ENCODE peak calls at places on chromosome 9, in ten cellular contexts. One of them, this sample, is unnamed.

GRCh38 chr9:132833451-132834130 is 44.5 kb downstream of the AK8 start:
- DNase-seq in heart left ventricle: no peak
- DNase-seq in psoas muscle: no peak
- DNase-seq in fibroblast of pulmonary artery: no peak
- DNase-seq in progenitor cell of endocrine pancreas: no peak
- DNase-seq in mucosa of descending colon: no peak
- DNase-seq in RWPE1: no peak
- DNase-seq in hepatocyte: no peak
- DNase-seq in cardiac fibroblast: no peak
- DNase-seq in PC-9: no peak
- DNase-seq in this sample: no peak

GRCh38 chr9:26975728-26976707 is 19.8 kb downstream of the IFT74 start:
- DNase-seq in heart left ventricle: no peak
- DNase-seq in psoas muscle: no peak
- DNase-seq in fibroblast of pulmonary artery: peak; percentile 48
- DNase-seq in progenitor cell of endocrine pancreas: no peak
- DNase-seq in mucosa of descending colon: no peak
- DNase-seq in RWPE1: no peak
- DNase-seq in hepatocyte: peak; percentile 85
- DNase-seq in cardiac fibroblast: peak; percentile 72
- DNase-seq in PC-9: no peak
- DNase-seq in this sample: peak; percentile 37

GRCh38 chr9:36623280-36623679 is 50.6 kb downstream of the MELK start:
- DNase-seq in heart left ventricle: no peak
- DNase-seq in psoas muscle: no peak
- DNase-seq in fibroblast of pulmonary artery: peak; percentile 35
- DNase-seq in progenitor cell of endocrine pancreas: no peak
- DNase-seq in mucosa of descending colon: no peak
- DNase-seq in RWPE1: no peak
- DNase-seq in hepatocyte: no peak
- DNase-seq in cardiac fibroblast: peak; percentile 52
- DNase-seq in PC-9: no peak
- DNase-seq in this sample: peak; percentile 55

GRCh38 chr9:114960276-114960675 is 29.9 kb upstream of the TNFSF8 start:
- DNase-seq in heart left ventricle: no peak
- DNase-seq in psoas muscle: no peak
- DNase-seq in fibroblast of pulmonary artery: no peak
- DNase-seq in progenitor cell of endocrine pancreas: no peak
- DNase-seq in mucosa of descending colon: no peak
- DNase-seq in RWPE1: no peak
- DNase-seq in hepatocyte: no peak
- DNase-seq in cardiac fibroblast: no peak
- DNase-seq in PC-9: no peak
- DNase-seq in this sample: no peak

GRCh38 chr9:32899181-32899580 is 102.2 kb downstream of the APTX start:
- DNase-seq in heart left ventricle: no peak
- DNase-seq in psoas muscle: no peak
- DNase-seq in fibroblast of pulmonary artery: no peak
- DNase-seq in progenitor cell of endocrine pancreas: no peak
- DNase-seq in mucosa of descending colon: no peak
- DNase-seq in RWPE1: no peak
- DNase-seq in hepatocyte: no peak
- DNase-seq in cardiac fibroblast: peak; percentile 6
- DNase-seq in PC-9: no peak
- DNase-seq in this sample: peak; percentile 59

GRCh38 chr9:13427587-13427986 is 148.1 kb upstream of the MPDZ start:
- DNase-seq in heart left ventricle: no peak
- DNase-seq in psoas muscle: no peak
- DNase-seq in fibroblast of pulmonary artery: peak; percentile 86
- DNase-seq in progenitor cell of endocrine pancreas: no peak
- DNase-seq in mucosa of descending colon: no peak
- DNase-seq in RWPE1: peak; percentile 34
- DNase-seq in hepatocyte: peak; percentile 70
- DNase-seq in cardiac fibroblast: peak; percentile 83
- DNase-seq in PC-9: no peak
- DNase-seq in this sample: peak; percentile 71

GRCh38 chr9:134099123-134099761 is 31.4 kb upstream of the BRD3 start:
- DNase-seq in heart left ventricle: no peak
- DNase-seq in psoas muscle: no peak
- DNase-seq in fibroblast of pulmonary artery: peak; percentile 49
- DNase-seq in progenitor cell of endocrine pancreas: no peak
- DNase-seq in mucosa of descending colon: no peak
- DNase-seq in RWPE1: peak; percentile 77
- DNase-seq in hepatocyte: peak; percentile 42
- DNase-seq in cardiac fibroblast: peak; percentile 59
- DNase-seq in PC-9: peak; percentile 61
- DNase-seq in this sample: peak; percentile 65

GRCh38 chr9:110977259-110977709 is 61.0 kb downstream of the LPAR1 start:
- DNase-seq in heart left ventricle: no peak
- DNase-seq in psoas muscle: no peak
- DNase-seq in fibroblast of pulmonary artery: peak; percentile 76
- DNase-seq in progenitor cell of endocrine pancreas: no peak
- DNase-seq in mucosa of descending colon: no peak
- DNase-seq in RWPE1: peak; percentile 83
- DNase-seq in hepatocyte: no peak
- DNase-seq in cardiac fibroblast: peak; percentile 87
- DNase-seq in PC-9: peak; percentile 84
- DNase-seq in this sample: peak; percentile 94

GRCh38 chr9:68898781-68899439 is 115.0 kb downstream of the PRKACG start:
- DNase-seq in heart left ventricle: no peak
- DNase-seq in psoas muscle: no peak
- DNase-seq in fibroblast of pulmonary artery: no peak
- DNase-seq in progenitor cell of endocrine pancreas: no peak
- DNase-seq in mucosa of descending colon: no peak
- DNase-seq in RWPE1: no peak
- DNase-seq in hepatocyte: no peak
- DNase-seq in cardiac fibroblast: no peak
- DNase-seq in PC-9: no peak
- DNase-seq in this sample: no peak

GRCh38 chr9:89922099-89922498 is 317.3 kb downstream of the GADD45G start:
- DNase-seq in heart left ventricle: no peak
- DNase-seq in psoas muscle: no peak
- DNase-seq in fibroblast of pulmonary artery: no peak
- DNase-seq in progenitor cell of endocrine pancreas: no peak
- DNase-seq in mucosa of descending colon: no peak
- DNase-seq in RWPE1: no peak
- DNase-seq in hepatocyte: no peak
- DNase-seq in cardiac fibroblast: no peak
- DNase-seq in PC-9: no peak
- DNase-seq in this sample: no peak

GRCh38 chr9:37037744-37038640 is 3.9 kb upstream of the PAX5 start:
- DNase-seq in heart left ventricle: no peak
- DNase-seq in psoas muscle: peak; percentile 54
- DNase-seq in fibroblast of pulmonary artery: no peak
- DNase-seq in progenitor cell of endocrine pancreas: no peak
- DNase-seq in mucosa of descending colon: peak; percentile 60
- DNase-seq in RWPE1: no peak
- DNase-seq in hepatocyte: peak; percentile 23
- DNase-seq in cardiac fibroblast: no peak
- DNase-seq in PC-9: no peak
- DNase-seq in this sample: no peak

GRCh38 chr9:127767909-127768331 is 10.5 kb downstream of the SH2D3C start:
- DNase-seq in heart left ventricle: peak; percentile 64
- DNase-seq in psoas muscle: no peak
- DNase-seq in fibroblast of pulmonary artery: peak; percentile 41
- DNase-seq in progenitor cell of endocrine pancreas: no peak
- DNase-seq in mucosa of descending colon: no peak
- DNase-seq in RWPE1: no peak
- DNase-seq in hepatocyte: peak; percentile 44
- DNase-seq in cardiac fibroblast: no peak
- DNase-seq in PC-9: no peak
- DNase-seq in this sample: no peak

GRCh38 chr9:127767405-127767804 is 11.1 kb downstream of the SH2D3C start:
- DNase-seq in heart left ventricle: no peak
- DNase-seq in psoas muscle: no peak
- DNase-seq in fibroblast of pulmonary artery: no peak
- DNase-seq in progenitor cell of endocrine pancreas: no peak
- DNase-seq in mucosa of descending colon: no peak
- DNase-seq in RWPE1: no peak
- DNase-seq in hepatocyte: no peak
- DNase-seq in cardiac fibroblast: no peak
- DNase-seq in PC-9: no peak
- DNase-seq in this sample: no peak

GRCh38 chr9:127762111-127762676 is 16.3 kb downstream of the SH2D3C start:
- DNase-seq in heart left ventricle: peak; percentile 80
- DNase-seq in psoas muscle: peak; percentile 67
- DNase-seq in fibroblast of pulmonary artery: no peak
- DNase-seq in progenitor cell of endocrine pancreas: no peak
- DNase-seq in mucosa of descending colon: no peak
- DNase-seq in RWPE1: no peak
- DNase-seq in hepatocyte: no peak
- DNase-seq in cardiac fibroblast: no peak
- DNase-seq in PC-9: no peak
- DNase-seq in this sample: no peak

GRCh38 chr9:127763918-127764384 is 14.5 kb downstream of the SH2D3C start:
- DNase-seq in heart left ventricle: peak; percentile 73
- DNase-seq in psoas muscle: peak; percentile 67
- DNase-seq in fibroblast of pulmonary artery: peak; percentile 83
- DNase-seq in progenitor cell of endocrine pancreas: no peak
- DNase-seq in mucosa of descending colon: peak; percentile 64
- DNase-seq in RWPE1: no peak
- DNase-seq in hepatocyte: no peak
- DNase-seq in cardiac fibroblast: peak; percentile 36
- DNase-seq in PC-9: no peak
- DNase-seq in this sample: no peak

DNA sequence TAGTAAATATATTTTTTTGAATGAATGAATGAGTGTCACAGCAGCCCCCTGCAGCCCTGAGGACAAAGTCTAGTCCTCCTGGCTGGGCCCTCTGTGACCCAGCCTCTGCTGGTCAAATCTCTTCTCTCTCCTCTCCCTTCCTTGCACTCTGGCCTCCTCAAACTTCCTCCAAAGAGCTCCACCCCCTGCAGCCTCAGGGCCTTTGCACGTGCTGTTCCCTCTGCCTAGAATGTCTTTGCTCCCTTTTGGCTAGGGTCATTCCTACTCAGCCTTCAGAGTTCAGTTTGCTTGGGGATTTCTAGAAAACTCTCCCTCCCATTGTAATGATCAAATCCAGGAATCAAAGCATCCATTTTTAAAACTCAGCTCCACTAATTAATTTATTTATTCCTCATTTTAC is 13.0 kb downstream of the SH2D3C start:
- DNase-seq in heart left ventricle: no peak
- DNase-seq in psoas muscle: no peak
- DNase-seq in fibroblast of pulmonary artery: no peak
- DNase-seq in progenitor cell of endocrine pancreas: no peak
- DNase-seq in mucosa of descending colon: no peak
- DNase-seq in RWPE1: no peak
- DNase-seq in hepatocyte: no peak
- DNase-seq in cardiac fibroblast: no peak
- DNase-seq in PC-9: no peak
- DNase-seq in this sample: no peak
- TF ChIP-seq CTCF in heart left ventricle: no peak
- TF ChIP-seq CTCF in psoas muscle: no peak
- TF ChIP-seq CTCF in fibroblast of pulmonary artery: no peak
- TF ChIP-seq CTCF in progenitor cell of endocrine pancreas: no peak
- TF ChIP-seq CTCF in mucosa of descending colon: no peak
- TF ChIP-seq CTCF in RWPE1: no peak
- TF ChIP-seq CTCF in hepatocyte: no peak
- TF ChIP-seq CTCF in cardiac fibroblast: no peak
- TF ChIP-seq CTCF in PC-9: no peak
- TF ChIP-seq CTCF in this sample: no peak

GRCh38 chr9:107488400-107489143 is 997 bp downstream of the KLF4 start:
- DNase-seq in heart left ventricle: peak; percentile 77
- DNase-seq in psoas muscle: peak; percentile 89
- DNase-seq in fibroblast of pulmonary artery: peak; percentile 64
- DNase-seq in progenitor cell of endocrine pancreas: peak; percentile 23
- DNase-seq in mucosa of descending colon: peak; percentile 86
- DNase-seq in RWPE1: peak; percentile 69
- DNase-seq in hepatocyte: peak; percentile 81
- DNase-seq in cardiac fibroblast: peak; percentile 72
- DNase-seq in PC-9: peak; percentile 59
- DNase-seq in this sample: peak; percentile 71
- TF ChIP-seq CTCF in heart left ventricle: no peak
- TF ChIP-seq CTCF in psoas muscle: no peak
- TF ChIP-seq CTCF in fibroblast of pulmonary artery: no peak
- TF ChIP-seq CTCF in progenitor cell of endocrine pancreas: no peak
- TF ChIP-seq CTCF in mucosa of descending colon: no peak
- TF ChIP-seq CTCF in RWPE1: no peak
- TF ChIP-seq CTCF in hepatocyte: no peak
- TF ChIP-seq CTCF in cardiac fibroblast: no peak
- TF ChIP-seq CTCF in PC-9: no peak
- TF ChIP-seq CTCF in this sample: no peak

GRCh38 chr9:88923653-88924284 is 67.5 kb upstream of the S1PR3 start:
- DNase-seq in heart left ventricle: no peak
- DNase-seq in psoas muscle: no peak
- DNase-seq in fibroblast of pulmonary artery: no peak
- DNase-seq in progenitor cell of endocrine pancreas: no peak
- DNase-seq in mucosa of descending colon: peak; percentile 47
- DNase-seq in RWPE1: no peak
- DNase-seq in hepatocyte: no peak
- DNase-seq in cardiac fibroblast: no peak
- DNase-seq in PC-9: no peak
- DNase-seq in this sample: no peak

GRCh38 chr9:88916875-88917274 is 74.4 kb upstream of the S1PR3 start:
- DNase-seq in heart left ventricle: no peak
- DNase-seq in psoas muscle: no peak
- DNase-seq in fibroblast of pulmonary artery: no peak
- DNase-seq in progenitor cell of endocrine pancreas: no peak
- DNase-seq in mucosa of descending colon: no peak
- DNase-seq in RWPE1: no peak
- DNase-seq in hepatocyte: no peak
- DNase-seq in cardiac fibroblast: no peak
- DNase-seq in PC-9: no peak
- DNase-seq in this sample: no peak

GRCh38 chr9:88922091-88922490 is 69.2 kb upstream of the S1PR3 start:
- DNase-seq in heart left ventricle: no peak
- DNase-seq in psoas muscle: no peak
- DNase-seq in fibroblast of pulmonary artery: no peak
- DNase-seq in progenitor cell of endocrine pancreas: no peak
- DNase-seq in mucosa of descending colon: no peak
- DNase-seq in RWPE1: no peak
- DNase-seq in hepatocyte: no peak
- DNase-seq in cardiac fibroblast: no peak
- DNase-seq in PC-9: no peak
- DNase-seq in this sample: no peak

GRCh38 chr9:88917375-88917774 is 73.9 kb upstream of the S1PR3 start:
- DNase-seq in heart left ventricle: no peak
- DNase-seq in psoas muscle: no peak
- DNase-seq in fibroblast of pulmonary artery: no peak
- DNase-seq in progenitor cell of endocrine pancreas: no peak
- DNase-seq in mucosa of descending colon: no peak
- DNase-seq in RWPE1: no peak
- DNase-seq in hepatocyte: no peak
- DNase-seq in cardiac fibroblast: no peak
- DNase-seq in PC-9: no peak
- DNase-seq in this sample: no peak

GRCh38 chr9:88920645-88921044 is 70.6 kb upstream of the S1PR3 start:
- DNase-seq in heart left ventricle: no peak
- DNase-seq in psoas muscle: no peak
- DNase-seq in fibroblast of pulmonary artery: no peak
- DNase-seq in progenitor cell of endocrine pancreas: no peak
- DNase-seq in mucosa of descending colon: no peak
- DNase-seq in RWPE1: no peak
- DNase-seq in hepatocyte: no peak
- DNase-seq in cardiac fibroblast: no peak
- DNase-seq in PC-9: no peak
- DNase-seq in this sample: peak; percentile 14
- TF ChIP-seq CTCF in heart left ventricle: no peak
- TF ChIP-seq CTCF in psoas muscle: no peak
- TF ChIP-seq CTCF in fibroblast of pulmonary artery: no peak
- TF ChIP-seq CTCF in progenitor cell of endocrine pancreas: no peak
- TF ChIP-seq CTCF in mucosa of descending colon: no peak
- TF ChIP-seq CTCF in RWPE1: no peak
- TF ChIP-seq CTCF in hepatocyte: no peak
- TF ChIP-seq CTCF in cardiac fibroblast: no peak
- TF ChIP-seq CTCF in PC-9: peak; percentile 47
- TF ChIP-seq CTCF in this sample: peak; percentile 17

GRCh38 chr9:120610975-120611689 is 31.2 kb upstream of the CDK5RAP2 start:
- DNase-seq in heart left ventricle: no peak
- DNase-seq in psoas muscle: no peak
- DNase-seq in fibroblast of pulmonary artery: peak; percentile 13
- DNase-seq in progenitor cell of endocrine pancreas: no peak
- DNase-seq in mucosa of descending colon: no peak
- DNase-seq in RWPE1: no peak
- DNase-seq in hepatocyte: no peak
- DNase-seq in cardiac fibroblast: peak; percentile 32
- DNase-seq in PC-9: no peak
- DNase-seq in this sample: peak; percentile 84
- TF ChIP-seq CTCF in heart left ventricle: no peak
- TF ChIP-seq CTCF in psoas muscle: peak; percentile 20
- TF ChIP-seq CTCF in fibroblast of pulmonary artery: peak; percentile 36
- TF ChIP-seq CTCF in progenitor cell of endocrine pancreas: peak; percentile 35
- TF ChIP-seq CTCF in mucosa of descending colon: no peak
- TF ChIP-seq CTCF in RWPE1: peak; percentile 18
- TF ChIP-seq CTCF in hepatocyte: peak; percentile 16
- TF ChIP-seq CTCF in cardiac fibroblast: peak; percentile 41
- TF ChIP-seq CTCF in PC-9: peak; percentile 49
- TF ChIP-seq CTCF in this sample: peak; percentile 37

This sample was measured in epithelial cell of esophagus.